ENCODE peak calls at places on chromosome 11, in four cellular contexts. F is WTC11, S is A549, O is K562. A is an unnamed sample.

GRCh38 chr11:8069771-8070170 is 11.2 kb upstream of the TUB start:
- DNase-seq in O (no peak), S (no peak), F (no peak), A (no peak)

GRCh38 chr11:12755510-12755909 is 81.3 kb downstream of the TEAD1 start:
- DNase-seq in O (no peak), F (no peak), S (no peak), A (no peak)

GRCh38 chr11:6637871-6638270 is 17.7 kb downstream of the DCHS1 start:
- DNase-seq in O (no peak), S (no peak), F (no peak), A (no peak)

GRCh38 chr11:36057372-36058045 is 113.6 kb downstream of the LDLRAD3 start:
- DNase-seq in F (no peak), S (no peak), O (no peak), A (no peak)

GRCh38 chr11:45267660-45268340 is 18.3 kb downstream of the SYT13 start:
- DNase-seq in S (peak), F (no peak), O (no peak), A (peak)

GRCh38 chr11:33160147-33160546 is 1.1 kb downstream of the CSTF3 start:
- DNase-seq in F (no peak), O (no peak), S (peak), A (peak)

GRCh38 chr11:22521226-22521625 is 104.4 kb downstream of the FANCF start:
- DNase-seq in F (no peak), O (no peak), S (peak), A (peak)

GRCh38 chr11:124837491-124837856 is 27.8 kb upstream of the ROBO3 start:
- DNase-seq in O (peak), S (peak), F (no peak), A (peak)

GRCh38 chr11:74442601-74443000 is 24.7 kb downstream of the KCNE3 start:
- DNase-seq in F (no peak), O (no peak), S (peak), A (no peak)

GRCh38 chr11:134052988-134053945 is 15.6 kb upstream of the JAM3 start:
- DNase-seq in S (no peak), O (no peak), F (no peak), A (no peak)

GRCh38 chr11:68342459-68343158 is 30.2 kb downstream of the LRP5 start:
- DNase-seq in F (peak), O (no peak), S (no peak), A (no peak)

GRCh38 chr11:77547863-77548551 is 41.7 kb upstream of the AQP11 start:
- DNase-seq in O (peak), F (peak), S (peak), A (peak)

GRCh38 chr11:100672483-100673038 is 14.5 kb upstream of the ARHGAP42 start:
- DNase-seq in S (no peak), O (no peak), F (no peak), A (no peak)

GRCh38 chr11:132073787-132074186 is 703.4 kb downstream of the NTM start:
- DNase-seq in O (no peak), F (no peak), S (no peak), A (no peak)

GRCh38 chr11:114154271-114155047 is 94.9 kb downstream of the ZBTB16 start:
- DNase-seq in F (no peak), O (no peak), S (no peak), A (peak)

GRCh38 chr11:2526808-2527381 is 82.1 kb downstream of the KCNQ1 start:
- DNase-seq in S (no peak), F (peak), O (peak), A (no peak)

GRCh38 chr11:118619444-118620205 is 12.2 kb downstream of the PHLDB1 start:
- DNase-seq in S (peak), O (no peak), F (no peak), A (no peak)

GRCh38 chr11:8914661-8915018 is 3.7 kb downstream of the AKIP1 start:
- DNase-seq in O (no peak), S (no peak), F (no peak), A (no peak)

GRCh38 chr11:74265256-74265655 is 46.2 kb downstream of the P4HA3 start:
- DNase-seq in O (no peak), S (no peak), F (no peak), A (no peak)

GRCh38 chr11:63567044-63567840 is 4.1 kb upstream of the PLAAT2 start:
- DNase-seq in S (peak), F (no peak), O (peak), A (peak)

GRCh38 chr11:17004486-17005148 is 9.6 kb downstream of the PLEKHA7 start:
- DNase-seq in F (no peak), S (no peak), O (no peak), A (no peak)

GRCh38 chr11:121671276-121672168 is 218.8 kb upstream of the SORL1-AS1 start:
- DNase-seq in S (no peak), O (no peak), F (no peak), A (no peak)

GRCh38 chr11:10725114-10725906 is 25.7 kb upstream of the CTR9 start:
- DNase-seq in S (no peak), F (no peak), O (no peak), A (no peak)
- TF ChIP-seq HMGXB4 in S (no peak), F (no peak), O (no peak), A (no peak)

GRCh38 chr11:120271672-120272071 is 31.7 kb downstream of the POU2F3 start:
- DNase-seq in S (no peak), O (no peak), F (no peak), A (no peak)

GRCh38 chr11:120268686-120269085 is 28.7 kb downstream of the POU2F3 start:
- DNase-seq in O (no peak), S (no peak), F (no peak), A (no peak)

GRCh38 chr11:120270386-120270785 is 30.4 kb downstream of the POU2F3 start:
- DNase-seq in F (no peak), O (no peak), S (no peak), A (no peak)

GRCh38 chr11:120272303-120272702 is 32.4 kb downstream of the POU2F3 start:
- DNase-seq in F (no peak), O (no peak), S (no peak), A (no peak)

GRCh38 chr11:120273432-120273831 is 33.5 kb downstream of the POU2F3 start:
- DNase-seq in O (no peak), S (no peak), F (no peak), A (no peak)
- TF ChIP-seq HMGXB4 in O (no peak), S (no peak), F (no peak), A (no peak)

DNA sequence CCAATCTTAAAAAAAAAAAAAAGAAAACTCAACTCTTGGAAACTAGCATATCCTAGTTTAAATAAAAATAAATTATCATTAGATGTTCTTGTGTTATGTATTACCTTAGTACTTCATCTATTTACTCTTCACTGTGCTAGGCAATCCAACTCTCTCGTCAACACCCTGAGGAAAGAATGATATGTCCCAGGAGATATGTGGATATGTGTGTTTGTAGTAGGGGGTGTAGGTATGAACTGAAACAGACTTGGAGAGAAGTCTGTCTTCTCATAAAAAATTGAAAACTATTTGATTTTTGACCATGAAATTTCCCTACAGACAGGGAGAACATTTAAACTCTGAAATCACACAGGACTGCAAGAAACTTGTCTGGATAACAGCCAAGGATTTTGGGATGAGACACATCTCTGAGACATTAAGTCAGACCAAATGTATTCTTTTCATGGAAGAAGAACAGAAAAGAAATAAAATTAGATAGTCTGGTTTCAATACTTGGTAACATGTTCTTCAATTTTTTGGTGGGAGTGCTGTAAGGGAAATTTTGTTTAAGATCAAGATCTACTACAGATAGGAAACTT is 966.9 kb upstream of the FAT3 start:
- DNase-seq in O (no peak), S (no peak), F (no peak), A (no peak)
- TF ChIP-seq HMGXB4 in O (no peak), S (no peak), F (no peak), A (no peak)

GRCh38 chr11:128549256-128549944 is 38.0 kb downstream of the ETS1 start:
- DNase-seq in F (peak), S (no peak), O (no peak), A (no peak)

GRCh38 chr11:128550261-128550821 is 37.0 kb downstream of the ETS1 start:
- DNase-seq in O (no peak), F (no peak), S (no peak), A (no peak)

GRCh38 chr11:128547946-128548654 is 39.3 kb downstream of the ETS1 start:
- DNase-seq in O (no peak), F (no peak), S (no peak), A (no peak)

GRCh38 chr11:128548655-128549255 is 38.6 kb downstream of the ETS1 start:
- DNase-seq in O (no peak), S (no peak), F (peak), A (no peak)

GRCh38 chr11:128544625-128545024 is 42.7 kb downstream of the ETS1 start:
- DNase-seq in S (no peak), F (no peak), O (no peak), A (no peak)
- TF ChIP-seq HMGXB4 in S (no peak), F (no peak), O (no peak), A (no peak)

DNA sequence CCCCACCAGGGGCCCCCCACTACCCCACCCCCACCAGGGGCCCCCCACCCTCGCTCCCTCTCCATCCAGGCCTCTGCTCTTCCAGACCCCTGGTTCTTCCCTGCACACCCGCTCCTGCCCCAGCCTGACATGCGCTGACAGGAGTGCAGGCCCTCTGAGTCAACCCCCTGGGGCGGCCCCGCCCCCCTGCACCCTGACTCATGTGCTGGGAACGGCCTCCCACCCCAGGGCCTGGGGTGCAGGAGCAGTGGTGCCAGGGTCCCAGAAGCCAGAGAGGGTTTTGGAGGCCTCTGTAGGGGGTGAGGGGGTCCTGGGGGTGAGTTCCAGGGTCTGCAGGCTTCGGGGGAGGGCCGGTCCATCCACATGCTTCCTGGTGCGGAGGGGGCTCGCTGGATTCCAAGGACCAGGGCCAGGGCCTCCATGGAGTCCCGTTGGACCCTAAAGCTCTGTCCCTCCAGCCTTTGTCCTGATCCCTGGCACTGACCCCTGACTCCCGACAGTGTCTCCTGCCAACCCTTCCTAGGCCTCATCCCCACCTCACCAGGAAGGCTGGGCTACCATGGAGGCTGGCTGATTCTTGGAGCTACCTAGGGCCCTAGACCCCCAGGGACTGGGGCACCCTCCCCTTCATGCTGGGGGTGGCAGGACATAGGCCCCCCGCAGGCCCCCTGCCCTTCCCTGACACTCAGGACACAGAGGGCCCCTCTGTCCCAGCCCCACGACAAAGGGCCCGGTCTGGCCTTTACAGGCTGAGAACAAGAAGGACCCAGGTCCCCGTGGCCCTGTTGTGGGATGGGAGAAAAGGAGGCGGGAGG is 583 bp upstream of the PKP3 start:
- DNase-seq in O (peak), S (peak), F (no peak), A (peak)
- TF ChIP-seq HMGXB4 in O (no peak), S (no peak), F (no peak), A (no peak)

DNA sequence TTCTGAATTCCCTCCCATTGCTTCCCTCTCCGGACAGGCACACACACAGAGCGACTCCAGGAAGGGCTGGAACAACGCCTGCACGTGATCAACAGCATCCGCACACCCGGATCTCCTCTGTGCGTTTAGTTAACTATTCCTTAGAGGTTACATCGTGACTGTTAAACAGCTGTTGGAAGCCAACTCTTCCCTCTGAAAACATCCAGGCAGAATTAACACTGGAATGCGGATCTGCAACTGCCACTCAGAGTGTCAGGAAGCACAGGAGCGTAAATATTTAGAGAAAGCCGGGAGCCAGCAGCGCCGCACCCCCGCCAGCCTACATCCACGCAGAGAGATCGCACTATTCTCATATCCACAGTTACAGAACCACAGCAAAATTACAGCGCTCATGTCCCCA is 46.2 kb downstream of the SHANK2 start:
- DNase-seq in S (no peak), F (no peak), O (no peak), A (no peak)
- TF ChIP-seq HMGXB4 in S (no peak), F (no peak), O (no peak), A (no peak)

DNA sequence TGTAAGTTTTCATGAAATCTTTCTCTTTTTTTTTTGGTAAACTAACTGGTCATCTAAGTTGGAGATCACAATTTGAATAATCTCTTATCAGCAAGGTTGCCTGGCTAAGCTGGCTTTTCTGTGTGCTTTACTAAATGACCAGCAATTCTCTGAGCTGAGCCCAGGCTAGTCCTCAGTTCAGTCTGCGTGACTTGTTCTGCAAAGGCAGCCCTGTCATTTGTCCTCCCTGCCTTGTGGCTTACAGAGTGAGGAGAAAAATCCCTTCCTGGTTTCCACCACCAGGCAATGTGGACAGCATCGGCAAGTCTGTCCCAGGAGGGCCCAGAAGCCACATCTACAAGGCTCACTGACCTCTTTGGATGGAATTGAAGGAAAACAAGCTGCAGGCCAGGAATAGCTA is 108.7 kb downstream of the SCN3B start:
- DNase-seq in O (no peak), F (no peak), S (no peak), A (no peak)
- TF ChIP-seq HMGXB4 in O (no peak), F (no peak), S (no peak), A (no peak)

GRCh38 chr11:61587951-61588695 is 7.2 kb upstream of the SYT7 start:
- DNase-seq in F (peak), O (peak), S (peak), A (no peak)
- TF ChIP-seq HMGXB4 in F (no peak), O (no peak), S (no peak), A (no peak)

A was measured in HepG2.